ENCODE peak calls at places on chromosomes 3 and 15, in four cellular contexts. V is H1, C is K562, Z is HCT116. L is an unnamed sample.

GRCh38 chr3:188900421-188900941 is 271.3 kb upstream of the TPRG1 start:
- DNase-seq in V (no peak), Z (peak; percentile 69), C (no peak), L (no peak)

GRCh38 chr3:124886168-124887051 is 755 bp downstream of the ITGB5 start:
- DNase-seq in V (peak; percentile 70), C (peak; percentile 61), Z (no peak), L (peak; percentile 54)

GRCh38 chr15:76998661-76999285 is 3.8 kb downstream of the PSTPIP1 start:
- DNase-seq in Z (no peak), C (no peak), V (no peak), L (no peak)

GRCh38 chr15:27757050-27757449 is 342.1 kb downstream of the OCA2 start:
- DNase-seq in C (no peak), V (peak; percentile 19), Z (no peak), L (no peak)

GRCh38 chr3:66083096-66083960 is 44.6 kb upstream of the MAGI1 start:
- DNase-seq in V (no peak), C (no peak), Z (no peak), L (no peak)

GRCh38 chr3:55166577-55167555 is 239.0 kb upstream of the LRTM1 start:
- DNase-seq in V (no peak), C (no peak), Z (no peak), L (no peak)

GRCh38 chr3:52800079-52800478 is 5.5 kb downstream of the ITIH3 start:
- DNase-seq in Z (no peak), V (no peak), C (no peak), L (no peak)

GRCh38 chr3:99852851-99853250 is 35.2 kb downstream of the CMSS1 start:
- DNase-seq in C (no peak), Z (no peak), V (no peak), L (no peak)

GRCh38 chr3:105513042-105513441 is 146.3 kb downstream of the ALCAM start:
- DNase-seq in Z (no peak), V (no peak), C (no peak), L (no peak)

GRCh38 chr3:131526801-131527347 is 24.1 kb upstream of the MRPL3 start:
- DNase-seq in C (peak; percentile 34), V (peak; percentile 84), Z (no peak), L (peak; percentile 91)

GRCh38 chr15:64697911-64698369 is 77.4 kb downstream of the RBPMS2 start:
- DNase-seq in V (no peak), Z (no peak), C (no peak), L (no peak)

GRCh38 chr3:10996345-10997050 is 4.0 kb downstream of the SLC6A1 start:
- DNase-seq in V (no peak), Z (no peak), C (no peak), L (no peak)

GRCh38 chr15:85562824-85563223 is 182.4 kb downstream of the AKAP13 start:
- DNase-seq in Z (no peak), C (no peak), V (no peak), L (no peak)

GRCh38 chr3:150345021-150345538 is 63.0 kb upstream of the TSC22D2 start:
- DNase-seq in V (no peak), Z (peak; percentile 98), C (no peak), L (no peak)

GRCh38 chr15:23003736-23004135 is 23.6 kb upstream of the CYFIP1 start:
- DNase-seq in Z (no peak), C (no peak), V (no peak), L (no peak)
- TF ChIP-seq SP1 in Z (no peak), C (no peak), V (no peak), L (no peak)

GRCh38 chr3:51620543-51620942 is 50.5 kb upstream of the TEX264 start:
- DNase-seq in C (no peak), V (no peak), Z (no peak), L (no peak)
- TF ChIP-seq SP1 in C (no peak), V (no peak), Z (no peak), L (no peak)

GRCh38 chr3:153595186-153595815 is 433.3 kb downstream of the RAP2B start:
- DNase-seq in Z (peak; percentile 24), V (no peak), C (no peak), L (no peak)
- TF ChIP-seq SP1 in Z (no peak), V (no peak), C (no peak), L (no peak)

GRCh38 chr3:103991461-103992115 is 1375.1 kb upstream of the ALCAM start:
- DNase-seq in C (peak; percentile 3), V (peak; percentile 52), Z (peak; percentile 18), L (peak; percentile 50)
- TF ChIP-seq SP1 in C (no peak), V (no peak), Z (no peak), L (no peak)

GRCh38 chr15:33171202-33171601 is 23.3 kb downstream of the FMN1 start:
- DNase-seq in C (no peak), Z (no peak), V (no peak), L (no peak)
- TF ChIP-seq SP1 in C (no peak), Z (no peak), V (no peak), L (no peak)

DNA sequence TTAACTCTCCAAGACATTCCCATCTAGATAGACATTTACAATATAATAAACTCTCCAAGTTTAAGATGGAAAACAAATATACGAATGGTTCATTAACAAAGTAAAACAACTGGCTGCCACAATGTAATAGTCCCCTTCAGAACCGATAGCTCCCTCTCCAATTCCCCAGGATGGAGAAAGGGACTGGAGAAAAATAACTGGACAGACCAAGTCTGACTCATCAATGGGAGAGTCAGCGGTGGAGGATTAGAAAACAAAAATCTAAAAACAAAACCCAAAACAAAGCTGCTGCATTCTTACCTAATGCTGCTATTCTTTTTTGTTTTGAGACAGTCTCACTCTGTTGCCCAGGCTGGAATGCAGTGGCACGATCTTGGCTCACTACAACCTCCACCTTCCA is 468.1 kb downstream of the SHQ1 start:
- DNase-seq in Z (no peak), V (no peak), C (no peak), L (no peak)
- TF ChIP-seq SP1 in Z (no peak), V (no peak), C (no peak), L (no peak)

DNA sequence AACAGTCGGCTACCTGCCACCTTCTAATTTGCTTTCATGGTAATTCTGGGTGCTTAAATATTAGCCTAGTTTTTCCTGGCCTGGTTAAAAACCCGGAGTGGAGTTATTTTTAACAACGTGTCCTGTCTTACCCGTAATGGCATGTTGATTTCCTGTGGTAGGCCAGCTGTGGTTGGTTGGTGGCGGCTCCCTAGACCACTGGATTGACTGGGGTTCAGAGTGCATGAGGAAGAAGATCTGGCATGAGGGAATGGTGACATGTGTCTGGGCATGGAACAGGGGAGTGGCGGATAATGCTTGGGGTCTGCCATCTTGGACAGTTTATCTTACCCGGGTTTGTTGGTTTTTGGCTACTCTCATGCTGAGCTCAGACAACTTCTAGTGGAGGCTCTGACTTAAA is 81.7 kb downstream of the DNASE1L3 start:
- DNase-seq in V (no peak), Z (no peak), C (no peak), L (no peak)
- TF ChIP-seq SP1 in V (no peak), Z (no peak), C (no peak), L (no peak)

L was measured in WTC11.